ENCODE peak calls at places on chromosome 18, in ten cellular contexts. M is amniotic stem cell; Q is stromal cell of bone marrow; J is activated naive CD4-positive, alpha-beta T cell treated with anti-CD3 and anti-CD28 coated beads, Interleukin-2, amount 50 U/mL, for 16 hours; T is astrocyte of the cerebellum; Z is uterus; N is fibroblast of pulmonary artery; U is retina; A is lower leg skin; H is GM13976. R is an unnamed sample.
A peak's percentile ranks its signal among the peaks of the same experiment; 100 is the strongest.

GRCh38 chr18:22637787-22638186 is 220.1 kb upstream of the CTAGE1 start:
- DNase-seq in M (peak; percentile 35), Q (peak; percentile 70), J (no peak), T (peak; percentile 16), Z (no peak), N (peak; percentile 88), U (no peak), A (no peak), H (no peak), R (no peak)

GRCh38 chr18:69981948-69982347 is 34.3 kb upstream of the CD226 start:
- DNase-seq in M (no peak), Q (no peak), J (no peak), T (no peak), Z (no peak), N (no peak), U (no peak), A (no peak), H (no peak), R (no peak)

GRCh38 chr18:31273812-31274527 is 44.0 kb upstream of the DSG1 start:
- DNase-seq in M (no peak), Q (no peak), J (no peak), T (no peak), Z (no peak), N (no peak), U (no peak), A (no peak), H (no peak), R (no peak)

GRCh38 chr18:50410894-50411293 is 36.0 kb downstream of the SKA1 start:
- DNase-seq in M (no peak), Q (peak; percentile 21), J (no peak), T (no peak), Z (no peak), N (peak; percentile 81), U (no peak), A (no peak), H (no peak), R (peak; percentile 27)

GRCh38 chr18:48711651-48712486 is 173.0 kb downstream of the CTIF start:
- DNase-seq in M (no peak), Q (no peak), J (no peak), T (peak; percentile 34), Z (peak; percentile 59), N (peak; percentile 70), U (peak; percentile 72), A (no peak), H (peak; percentile 74), R (peak; percentile 75)

GRCh38 chr18:46352520-46353250 is 248.5 kb downstream of the HAUS1 start:
- DNase-seq in M (no peak), Q (no peak), J (no peak), T (no peak), Z (no peak), N (no peak), U (no peak), A (no peak), H (no peak), R (no peak)

GRCh38 chr18:25795178-25795577 is 295.2 kb downstream of the SS18 start:
- DNase-seq in M (no peak), Q (no peak), J (no peak), T (no peak), Z (no peak), N (no peak), U (no peak), A (no peak), H (no peak), R (no peak)

GRCh38 chr18:48815581-48816324 is 135.0 kb downstream of the SMAD7 start:
- DNase-seq in M (no peak), Q (peak; percentile 29), J (no peak), T (no peak), Z (peak; percentile 4), N (no peak), U (no peak), A (no peak), H (no peak), R (no peak)

GRCh38 chr18:22169889-22170420 is 566 bp downstream of the GATA6 start:
- DNase-seq in M (no peak), Q (no peak), J (no peak), T (no peak), Z (peak; percentile 53), N (peak; percentile 58), U (no peak), A (no peak), H (no peak), R (no peak)

GRCh38 chr18:23316986-23317385 is 136.1 kb upstream of the RIOK3 start:
- DNase-seq in M (no peak), Q (no peak), J (no peak), T (no peak), Z (no peak), N (no peak), U (no peak), A (no peak), H (no peak), R (no peak)

GRCh38 chr18:61531182-61531581 is 198.0 kb downstream of the CDH20 start:
- DNase-seq in M (no peak), Q (no peak), J (no peak), T (no peak), Z (no peak), N (peak; percentile 7), U (peak; percentile 36), A (no peak), H (no peak), R (no peak)